ENCODE peak calls at places on chromosomes 16 and 17, in four cellular contexts. Y is body of pancreas, W is IMR-90, R is A549. I is an unnamed sample.

GRCh38 chr16:88790312-88791150 is 5.5 kb upstream of the PIEZO1 start:
- DNase-seq in Y (no peak), W (peak; percentile 24), R (no peak), I (peak; percentile 69)

GRCh38 chr16:75323198-75323597 is 71.8 kb upstream of the BCAR1 start:
- DNase-seq in Y (no peak), W (no peak), R (no peak), I (no peak)

GRCh38 chr16:4309833-4310266 is 6.0 kb upstream of the GLIS2 start:
- DNase-seq in Y (peak; percentile 78), W (peak; percentile 93), R (peak; percentile 88), I (peak; percentile 70)

GRCh38 chr16:57720142-57720575 is 15.4 kb upstream of the KATNB1 start:
- DNase-seq in Y (peak; percentile 83), W (peak; percentile 50), R (peak; percentile 75), I (peak; percentile 83)

GRCh38 chr17:28130455-28130854 is 88.0 kb downstream of the NLK start:
- DNase-seq in Y (no peak), W (no peak), R (no peak), I (no peak)

GRCh38 chr17:74086992-74087391 is 116.5 kb upstream of the RPL38 start:
- DNase-seq in Y (no peak), W (no peak), R (no peak), I (no peak)

GRCh38 chr16:55444754-55445485 is 34.1 kb upstream of the MMP2 start:
- DNase-seq in Y (no peak), W (no peak), R (no peak), I (no peak)

GRCh38 chr17:28897769-28898259 is 281 bp upstream of the FLOT2 start:
- DNase-seq in Y (no peak), W (no peak), R (no peak), I (peak; percentile 54)

GRCh38 chr17:53032861-53033271 is 789.9 kb upstream of the KIF2B start:
- DNase-seq in Y (peak; percentile 46), W (peak; percentile 0), R (peak; percentile 65), I (no peak)

GRCh38 chr16:1524366-1524765 is 9.1 kb upstream of the TMEM204 start:
- DNase-seq in Y (no peak), W (no peak), R (no peak), I (no peak)
- TF ChIP-seq POLR2A in Y (no peak), W (no peak), R (no peak), I (no peak)

GRCh38 chr17:1487939-1488825 is 4.3 kb downstream of the MYO1C start:
- DNase-seq in Y (peak; percentile 87), W (peak; percentile 84), R (peak; percentile 90), I (peak; percentile 87)
- TF ChIP-seq POLR2A in Y (peak; percentile 43), W (no peak), R (peak; percentile 31), I (no peak)

DNA sequence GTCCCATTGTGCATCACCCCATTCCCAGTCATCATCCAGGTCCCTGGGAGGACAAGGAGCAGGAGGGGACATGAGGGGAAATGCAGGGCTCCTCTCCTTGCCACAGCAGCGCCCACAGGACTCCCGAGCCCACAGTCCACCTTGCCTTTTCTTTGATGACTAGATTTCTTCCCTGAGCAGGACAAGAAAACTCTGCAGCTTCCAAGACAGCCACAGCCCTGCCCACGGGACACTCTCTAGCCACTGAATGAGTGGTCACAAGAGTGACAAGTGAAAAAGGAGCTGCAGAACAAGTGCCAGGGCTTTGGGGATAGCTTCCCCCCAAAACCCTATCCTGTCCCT is 4.7 kb downstream of the NEURL4 start:
- DNase-seq in Y (no peak), W (no peak), R (no peak), I (no peak)
- TF ChIP-seq POLR2A in Y (no peak), W (no peak), R (no peak), I (no peak)

DNA sequence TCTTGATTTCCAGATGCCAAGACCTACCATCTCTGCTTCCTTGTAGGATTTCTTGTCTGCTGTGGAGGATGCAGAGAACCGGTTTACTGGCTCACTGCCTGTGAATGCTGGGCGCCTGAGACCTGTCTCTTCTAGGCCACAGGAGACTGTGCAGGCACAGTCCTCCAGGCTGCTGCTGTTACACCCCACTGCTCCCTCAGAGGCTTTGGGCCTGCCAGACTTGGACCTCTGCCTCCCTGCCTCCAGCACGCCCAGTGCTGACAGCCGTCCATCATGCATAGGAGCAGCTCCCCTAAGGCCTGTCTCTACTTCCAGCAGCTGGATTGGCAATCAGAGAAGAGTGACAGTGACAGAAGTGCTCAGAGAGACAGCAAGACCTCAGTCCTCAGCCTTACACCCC is 6.1 kb downstream of the HROB start:
- DNase-seq in Y (no peak), W (no peak), R (no peak), I (no peak)
- TF ChIP-seq POLR2A in Y (no peak), W (no peak), R (no peak), I (no peak)

I was measured in erythroblast.